ENCODE peak calls at places on chromosomes 13 and 19, in four cellular contexts. H is tibial nerve, P is neural progenitor cell, D is HFF-Myc. X is an unnamed sample.

GRCh38 chr13:66673401-66673800 is 556.7 kb downstream of the PCDH9 start:
- DNase-seq in D (peak), H (no peak), P (no peak), X (peak)

GRCh38 chr13:50215389-50215788 is 200.1 kb downstream of the KCNRG start:
- DNase-seq in H (no peak), D (no peak), P (no peak), X (peak)

GRCh38 chr13:110965038-110965754 is 50.3 kb upstream of the ANKRD10 start:
- DNase-seq in H (no peak), P (no peak), D (peak), X (peak)

GRCh38 chr19:53951436-53951835 is 11.3 kb upstream of the CACNG8 start:
- DNase-seq in D (no peak), H (no peak), P (no peak), X (no peak)

GRCh38 chr19:20928371-20928770 is 5.3 kb downstream of the ZNF85 start:
- DNase-seq in H (no peak), D (peak), P (no peak), X (peak)

GRCh38 chr19:39949026-39949747 is 14.8 kb upstream of the FCGBP start:
- DNase-seq in D (no peak), H (no peak), P (no peak), X (no peak)

GRCh38 chr13:95614641-95615245 is 29.8 kb downstream of the DZIP1 start:
- DNase-seq in P (no peak), D (no peak), H (no peak), X (no peak)

GRCh38 chr13:41111454-41111853 is 21.1 kb downstream of the KBTBD6 start:
- DNase-seq in D (no peak), H (no peak), P (no peak), X (peak)

GRCh38 chr13:113122571-113123225 is at the start of gene F10:
- DNase-seq in H (peak), P (peak), D (no peak), X (peak)

GRCh38 chr13:49806126-49806536 is 13.6 kb upstream of the KPNA3 start:
- DNase-seq in P (no peak), H (no peak), D (no peak), X (no peak)

GRCh38 chr19:55467236-55468053 is 2.9 kb upstream of the C19orf85 start:
- DNase-seq in D (no peak), H (peak), P (peak), X (peak)
- TF ChIP-seq CTCF in D (peak), H (peak), P (peak), X (peak)

DNA sequence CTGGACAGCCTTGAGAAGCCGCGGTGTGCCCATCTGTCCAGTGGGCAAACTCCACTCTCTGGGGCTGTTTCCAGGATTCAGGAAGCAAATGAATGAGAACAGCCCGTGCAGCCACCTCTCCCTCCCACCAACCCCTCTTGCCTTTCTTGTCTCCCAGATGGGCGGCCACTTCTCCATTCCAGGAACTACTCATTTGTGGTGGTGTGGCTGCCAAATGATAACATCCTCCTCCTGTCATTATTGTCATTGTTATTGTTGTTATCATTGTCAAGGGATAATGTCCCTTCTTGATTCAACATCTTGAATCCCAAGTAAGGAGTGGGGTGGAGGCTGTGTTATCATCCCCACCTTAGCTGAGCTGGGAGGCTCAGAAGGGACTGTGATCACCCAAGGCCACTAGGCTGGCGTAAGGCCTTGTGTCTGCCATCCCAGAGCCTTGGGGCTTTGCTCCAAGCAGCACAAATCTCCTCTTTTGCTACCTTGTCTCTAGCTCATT is 1.6 kb downstream of the DNM2 start:
- DNase-seq in D (no peak), H (no peak), P (no peak), X (no peak)
- H3K4me3 ChIP-seq in D (peak), H (peak), P (peak), X (peak)

GRCh38 chr19:43101950-43102349 is 19.4 kb upstream of the PSG2 start:
- DNase-seq in D (no peak), P (no peak), H (no peak), X (no peak)
- TF ChIP-seq CTCF in D (no peak), P (no peak), H (no peak), X (peak)

GRCh38 chr19:47275866-47276461 is 1.3 kb downstream of the INAFM1 start:
- DNase-seq in H (no peak), D (no peak), P (no peak), X (peak)
- H3K4me3 ChIP-seq in H (peak), D (peak), P (peak), X (no peak)

GRCh38 chr13:61286148-61286745 is 129.4 kb downstream of the PCDH20 start:
- DNase-seq in P (peak), D (no peak), H (no peak), X (no peak)
- TF ChIP-seq CTCF in P (peak), D (no peak), H (no peak), X (no peak)

DNA sequence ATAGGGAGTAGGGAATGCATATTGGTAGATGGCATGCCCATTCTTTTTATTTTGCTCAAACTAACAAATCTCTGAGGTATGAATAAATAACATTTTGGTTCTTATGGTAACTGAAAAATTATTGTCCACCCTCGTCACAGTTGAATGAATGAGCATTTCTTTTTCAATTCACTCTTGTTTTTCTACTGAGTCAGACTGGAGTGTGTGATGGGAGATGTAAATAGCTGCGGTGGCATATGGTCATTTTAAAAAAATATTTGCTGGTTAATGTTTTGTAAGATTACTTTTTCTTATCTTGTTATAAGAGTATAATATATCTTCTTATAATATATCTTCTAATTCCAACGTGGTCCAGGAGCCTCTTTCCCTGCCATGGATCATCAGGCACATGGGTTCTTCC is 586.5 kb downstream of the SLITRK5 start:
- DNase-seq in P (no peak), D (no peak), H (no peak), X (no peak)
- H3K4me3 ChIP-seq in P (no peak), D (no peak), H (no peak), X (no peak)

DNA sequence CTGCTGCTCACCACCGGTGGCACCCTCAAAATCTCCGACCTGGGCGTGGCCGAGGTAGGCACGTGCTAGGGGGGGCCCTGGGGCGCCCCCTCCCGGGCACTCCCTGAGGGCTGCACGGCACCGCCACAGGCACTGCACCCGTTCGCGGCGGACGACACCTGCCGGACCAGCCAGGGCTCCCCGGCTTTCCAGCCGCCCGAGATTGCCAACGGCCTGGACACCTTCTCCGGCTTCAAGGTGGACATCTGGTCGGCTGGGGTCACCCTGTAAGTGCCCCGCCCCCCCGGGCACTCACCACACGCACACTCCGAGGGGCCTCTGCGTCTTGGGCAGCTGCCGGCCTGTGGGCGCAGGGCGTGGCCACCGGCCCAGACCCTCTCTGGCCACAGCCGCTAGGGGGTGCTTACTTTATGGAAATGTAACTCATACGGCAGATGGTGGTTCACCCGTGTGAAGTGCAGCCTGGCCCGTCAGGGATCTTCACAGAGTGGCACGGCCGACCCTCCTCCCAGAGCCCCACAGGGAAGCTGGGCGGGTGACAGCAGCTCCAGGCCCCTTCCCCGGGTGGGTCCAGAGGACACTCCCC is 15.0 kb downstream of the STK11 start:
- DNase-seq in P (no peak), H (no peak), D (no peak), X (no peak)
- TF ChIP-seq CTCF in P (no peak), H (no peak), D (no peak), X (peak)

GRCh38 chr19:43648633-43649032 is 9.0 kb upstream of the CADM4 start:
- DNase-seq in H (no peak), D (no peak), P (no peak), X (no peak)

GRCh38 chr19:43649514-43649913 is 9.9 kb upstream of the CADM4 start:
- DNase-seq in H (no peak), P (no peak), D (no peak), X (no peak)

GRCh38 chr19:43656436-43656835 is 13.5 kb downstream of the PLAUR start:
- DNase-seq in H (no peak), P (no peak), D (no peak), X (no peak)

GRCh38 chr19:43652546-43652874 is 12.9 kb upstream of the CADM4 start:
- DNase-seq in D (no peak), H (no peak), P (no peak), X (no peak)

DNA sequence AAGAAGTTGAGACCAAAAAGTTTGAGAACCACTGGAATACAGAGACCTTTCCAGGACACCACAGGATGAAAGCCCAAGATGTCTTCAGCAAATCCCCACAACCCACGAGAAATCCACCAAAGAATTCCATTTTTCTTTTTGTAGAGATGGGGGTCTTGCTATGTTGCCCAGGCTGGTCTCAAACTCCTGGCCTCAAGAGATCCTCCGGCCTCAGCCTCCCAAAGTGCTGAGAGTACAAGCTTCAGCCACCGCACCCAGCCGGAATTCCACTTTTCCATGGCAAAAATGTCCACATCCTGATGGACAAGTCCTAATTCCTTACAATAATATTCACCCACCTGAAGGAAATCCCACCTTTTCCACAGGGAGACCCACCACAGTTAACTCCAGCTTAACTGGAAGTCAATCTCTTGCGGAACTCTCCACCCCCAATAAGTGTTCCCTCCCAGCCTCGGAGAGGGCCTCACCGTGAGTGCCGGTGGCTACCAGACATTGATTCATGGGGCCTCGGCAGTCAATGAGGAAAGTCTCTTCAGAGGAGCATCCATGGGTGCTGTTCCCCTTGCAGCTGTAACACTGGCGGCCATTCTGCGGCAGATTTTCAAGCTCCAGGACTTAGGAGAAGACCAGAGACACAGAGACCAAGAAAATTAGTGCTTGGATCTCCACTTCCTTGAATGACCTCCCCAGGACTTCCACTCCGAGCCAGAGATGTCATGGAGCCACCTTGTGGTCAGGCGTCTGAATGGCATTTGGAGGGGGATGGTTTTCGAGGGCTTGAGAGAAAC is 12.3 kb upstream of the CADM4 start:
- DNase-seq in H (peak), P (peak), D (peak), X (peak)
- H3K4me3 ChIP-seq in H (peak), P (no peak), D (no peak), X (no peak)